ENCODE peak calls at places on chromosomes 6 and 20, in five cellular contexts. One of them, this sample, is unnamed.

GRCh38 chr6:100099189-100100074 is 105.4 kb upstream of the MCHR2 start:
- DNase-seq in ovary: no peak
- DNase-seq in breast epithelium: no peak
- DNase-seq in A549: no peak
- DNase-seq in uterus: no peak
- DNase-seq in this sample: no peak

GRCh38 chr6:152094992-152095592 is 287.6 kb downstream of the ESR1 start:
- DNase-seq in ovary: peak; percentile 72
- DNase-seq in breast epithelium: no peak
- DNase-seq in A549: peak; percentile 59
- DNase-seq in uterus: peak; percentile 91
- DNase-seq in this sample: no peak

GRCh38 chr6:26555505-26556262 is 17.5 kb downstream of the HMGN4 start:
- DNase-seq in ovary: no peak
- DNase-seq in breast epithelium: no peak
- DNase-seq in A549: no peak
- DNase-seq in uterus: no peak
- DNase-seq in this sample: no peak

GRCh38 chr6:168005796-168006195 is 8.3 kb downstream of the KIF25 start:
- DNase-seq in ovary: no peak
- DNase-seq in breast epithelium: no peak
- DNase-seq in A549: no peak
- DNase-seq in uterus: no peak
- DNase-seq in this sample: no peak

GRCh38 chr6:89239338-89239737 is 22.2 kb upstream of the GABRR1 start:
- DNase-seq in ovary: no peak
- DNase-seq in breast epithelium: no peak
- DNase-seq in A549: no peak
- DNase-seq in uterus: no peak
- DNase-seq in this sample: no peak

GRCh38 chr20:61608275-61609085 is 356.4 kb downstream of the CDH4 start:
- DNase-seq in ovary: no peak
- DNase-seq in breast epithelium: no peak
- DNase-seq in A549: no peak
- DNase-seq in uterus: no peak
- DNase-seq in this sample: peak; percentile 43

GRCh38 chr20:2237059-2237458 is 58.7 kb upstream of the TGM3 start:
- DNase-seq in ovary: peak; percentile 22
- DNase-seq in breast epithelium: peak; percentile 62
- DNase-seq in A549: no peak
- DNase-seq in uterus: no peak
- DNase-seq in this sample: peak; percentile 79

GRCh38 chr6:43934183-43934802 is 164.3 kb downstream of the VEGFA start:
- DNase-seq in ovary: no peak
- DNase-seq in breast epithelium: peak; percentile 40
- DNase-seq in A549: no peak
- DNase-seq in uterus: no peak
- DNase-seq in this sample: no peak

GRCh38 chr20:57601737-57602136 is 18.5 kb downstream of the ZBP1 start:
- DNase-seq in ovary: no peak
- DNase-seq in breast epithelium: no peak
- DNase-seq in A549: no peak
- DNase-seq in uterus: no peak
- DNase-seq in this sample: peak; percentile 9

GRCh38 chr6:74369556-74369993 is 673.6 kb downstream of the CD109 start:
- DNase-seq in ovary: no peak
- DNase-seq in breast epithelium: no peak
- DNase-seq in A549: no peak
- DNase-seq in uterus: no peak
- DNase-seq in this sample: no peak

GRCh38 chr20:37971561-37972127 is 61.6 kb downstream of the TTI1 start:
- DNase-seq in ovary: no peak
- DNase-seq in breast epithelium: no peak
- DNase-seq in A549: no peak
- DNase-seq in uterus: no peak
- DNase-seq in this sample: no peak

GRCh38 chr6:144695858-144696533 is 410.9 kb downstream of the UTRN start:
- DNase-seq in ovary: no peak
- DNase-seq in breast epithelium: no peak
- DNase-seq in A549: no peak
- DNase-seq in uterus: no peak
- DNase-seq in this sample: no peak

GRCh38 chr20:19025430-19026120 is 186.9 kb upstream of the SLC24A3 start:
- DNase-seq in ovary: no peak
- DNase-seq in breast epithelium: no peak
- DNase-seq in A549: no peak
- DNase-seq in uterus: no peak
- DNase-seq in this sample: no peak

GRCh38 chr20:25372584-25373336 is 17.9 kb downstream of the ABHD12 start:
- DNase-seq in ovary: no peak
- DNase-seq in breast epithelium: no peak
- DNase-seq in A549: no peak
- DNase-seq in uterus: no peak
- DNase-seq in this sample: no peak

GRCh38 chr6:3456794-3457709 is at the start of gene SLC22A23:
- DNase-seq in ovary: peak; percentile 83
- DNase-seq in breast epithelium: peak; percentile 83
- DNase-seq in A549: peak; percentile 79
- DNase-seq in uterus: peak; percentile 49
- DNase-seq in this sample: peak; percentile 92

GRCh38 chr6:142568857-142569597 is 267.2 kb downstream of the ADGRG6 start:
- DNase-seq in ovary: no peak
- DNase-seq in breast epithelium: no peak
- DNase-seq in A549: no peak
- DNase-seq in uterus: no peak
- DNase-seq in this sample: no peak

GRCh38 chr6:77462359-77463307 is 658 bp downstream of the HTR1B start:
- DNase-seq in ovary: no peak
- DNase-seq in breast epithelium: no peak
- DNase-seq in A549: no peak
- DNase-seq in uterus: no peak
- DNase-seq in this sample: no peak

DNA sequence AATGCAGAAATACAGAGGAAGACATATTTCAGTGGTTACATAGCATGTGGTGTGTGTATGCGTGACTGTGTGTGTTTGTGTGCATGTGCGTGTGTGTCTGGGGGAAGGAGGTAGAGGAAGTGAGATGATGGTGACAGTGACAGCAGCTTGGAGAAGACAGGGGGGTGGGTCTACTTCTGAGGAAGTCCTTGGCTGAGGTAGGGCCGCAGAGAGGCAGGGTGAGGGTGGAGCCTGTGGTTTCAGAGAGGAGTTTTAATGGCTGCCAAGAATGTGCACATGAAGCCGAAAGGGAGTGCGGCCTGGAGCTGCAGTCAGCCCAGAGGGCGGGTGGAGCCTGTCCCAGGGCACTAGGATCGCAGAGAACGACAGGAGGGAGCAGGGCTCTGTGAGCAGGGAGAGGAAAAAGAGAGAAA is 22.7 kb upstream of the RNF24 start:
- DNase-seq in ovary: no peak
- DNase-seq in breast epithelium: peak; percentile 56
- DNase-seq in A549: no peak
- DNase-seq in uterus: no peak
- DNase-seq in this sample: peak; percentile 54
- TF ChIP-seq POLR2A in ovary: no peak
- TF ChIP-seq POLR2A in breast epithelium: no peak
- TF ChIP-seq POLR2A in A549: no peak
- TF ChIP-seq POLR2A in uterus: no peak
- TF ChIP-seq POLR2A in this sample: no peak

GRCh38 chr20:23165307-23165750 is 79.2 kb upstream of the CD93 start:
- DNase-seq in ovary: peak; percentile 9
- DNase-seq in breast epithelium: no peak
- DNase-seq in A549: no peak
- DNase-seq in uterus: no peak
- DNase-seq in this sample: peak; percentile 31
- TF ChIP-seq CTCF in ovary: no peak
- TF ChIP-seq CTCF in breast epithelium: no peak
- TF ChIP-seq CTCF in A549: no peak
- TF ChIP-seq CTCF in uterus: no peak
- TF ChIP-seq CTCF in this sample: no peak

DNA sequence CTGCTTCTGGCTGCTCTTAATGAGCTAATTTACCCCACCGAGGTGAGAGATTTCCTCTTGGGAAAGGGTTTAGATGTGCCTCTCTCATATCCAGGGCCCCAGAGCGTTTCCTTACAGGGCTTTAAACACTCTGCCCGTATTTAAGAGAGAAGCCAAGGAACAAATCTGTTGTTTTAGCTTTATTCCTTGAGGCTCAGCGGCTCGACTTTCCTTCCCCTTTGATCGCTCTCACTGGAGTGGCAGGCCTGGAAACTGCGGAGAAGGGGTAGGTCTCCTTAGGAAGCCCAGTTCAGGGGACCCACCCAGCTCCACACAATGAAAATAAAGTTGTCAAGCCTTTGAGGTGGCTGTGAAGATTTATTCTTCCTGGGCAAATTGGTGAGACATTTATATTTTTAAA is 132.0 kb upstream of the JAG1 start:
- DNase-seq in ovary: no peak
- DNase-seq in breast epithelium: no peak
- DNase-seq in A549: no peak
- DNase-seq in uterus: peak; percentile 37
- DNase-seq in this sample: no peak
- H3K4me1 ChIP-seq in ovary: no peaks in the 10 kb centered on the region
- H3K4me1 ChIP-seq in breast epithelium: no peaks in the 10 kb centered on the region
- H3K4me1 ChIP-seq in A549: peaks cover under 1% of the 10 kb centered on the region
- H3K4me1 ChIP-seq in uterus: no peaks in the 10 kb centered on the region
- H3K4me1 ChIP-seq in this sample: no peaks in the 10 kb centered on the region

DNA sequence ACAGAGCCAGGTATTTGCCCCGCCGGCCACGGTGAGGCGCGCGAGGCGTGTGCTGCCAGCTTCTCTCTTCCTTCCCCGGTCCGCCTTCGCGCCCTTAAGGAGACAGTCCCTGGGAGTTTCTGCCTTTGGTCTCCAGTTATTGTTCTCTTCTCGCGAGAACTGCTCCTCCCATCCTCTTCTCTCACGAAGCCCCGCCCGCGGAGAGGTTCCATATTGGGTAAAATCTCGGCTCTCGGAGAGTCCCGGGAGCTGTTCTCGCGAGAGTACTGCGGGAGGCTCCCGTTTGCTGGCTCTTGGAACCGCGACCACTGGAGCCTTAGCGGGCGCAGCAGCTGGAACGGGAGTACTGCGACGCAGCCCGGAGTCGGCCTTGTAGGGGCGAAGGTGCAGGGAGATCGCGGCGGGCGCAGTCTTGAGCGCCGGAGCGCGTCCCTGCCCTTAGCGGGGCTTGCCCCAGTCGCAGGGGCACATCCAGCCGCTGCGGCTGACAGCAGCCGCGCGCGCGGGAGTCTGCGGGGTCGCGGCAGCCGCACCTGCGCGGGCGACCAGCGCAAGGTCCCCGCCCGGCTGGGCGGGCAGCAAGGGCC is at the start of gene MAPK14:
- DNase-seq in ovary: peak; percentile 99
- DNase-seq in breast epithelium: peak; percentile 98
- DNase-seq in A549: peak; percentile 88
- DNase-seq in uterus: peak; percentile 100
- DNase-seq in this sample: peak; percentile 99
- TF ChIP-seq POLR2A in ovary: peak; percentile 78
- TF ChIP-seq POLR2A in breast epithelium: peak; percentile 83
- TF ChIP-seq POLR2A in A549: peak; percentile 83
- TF ChIP-seq POLR2A in uterus: peak; percentile 94
- TF ChIP-seq POLR2A in this sample: peak; percentile 99

DNA sequence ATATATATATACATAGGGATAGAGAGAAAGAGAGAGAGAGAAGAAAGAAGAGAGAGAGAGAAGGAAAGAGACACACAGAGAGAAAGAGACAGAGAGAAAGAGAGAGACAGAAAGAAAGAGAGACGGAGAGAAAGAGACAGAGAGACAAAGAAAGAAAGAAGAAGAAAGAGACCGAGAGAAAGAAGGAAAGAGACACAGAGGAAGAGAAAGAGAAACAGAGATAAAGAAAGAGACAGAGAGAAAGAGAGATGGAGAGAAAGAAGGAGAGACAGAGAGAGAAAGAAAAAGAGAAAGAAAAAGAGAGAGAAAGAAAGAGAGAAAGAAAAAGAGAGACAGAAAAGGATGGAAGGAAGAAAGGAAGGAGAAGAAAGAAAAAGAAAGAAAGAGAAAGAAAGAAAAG is 46.9 kb upstream of the TASP1 start:
- DNase-seq in ovary: no peak
- DNase-seq in breast epithelium: no peak
- DNase-seq in A549: no peak
- DNase-seq in uterus: no peak
- DNase-seq in this sample: no peak
- TF ChIP-seq CTCF in ovary: no peak
- TF ChIP-seq CTCF in breast epithelium: no peak
- TF ChIP-seq CTCF in A549: no peak
- TF ChIP-seq CTCF in uterus: no peak
- TF ChIP-seq CTCF in this sample: no peak

DNA sequence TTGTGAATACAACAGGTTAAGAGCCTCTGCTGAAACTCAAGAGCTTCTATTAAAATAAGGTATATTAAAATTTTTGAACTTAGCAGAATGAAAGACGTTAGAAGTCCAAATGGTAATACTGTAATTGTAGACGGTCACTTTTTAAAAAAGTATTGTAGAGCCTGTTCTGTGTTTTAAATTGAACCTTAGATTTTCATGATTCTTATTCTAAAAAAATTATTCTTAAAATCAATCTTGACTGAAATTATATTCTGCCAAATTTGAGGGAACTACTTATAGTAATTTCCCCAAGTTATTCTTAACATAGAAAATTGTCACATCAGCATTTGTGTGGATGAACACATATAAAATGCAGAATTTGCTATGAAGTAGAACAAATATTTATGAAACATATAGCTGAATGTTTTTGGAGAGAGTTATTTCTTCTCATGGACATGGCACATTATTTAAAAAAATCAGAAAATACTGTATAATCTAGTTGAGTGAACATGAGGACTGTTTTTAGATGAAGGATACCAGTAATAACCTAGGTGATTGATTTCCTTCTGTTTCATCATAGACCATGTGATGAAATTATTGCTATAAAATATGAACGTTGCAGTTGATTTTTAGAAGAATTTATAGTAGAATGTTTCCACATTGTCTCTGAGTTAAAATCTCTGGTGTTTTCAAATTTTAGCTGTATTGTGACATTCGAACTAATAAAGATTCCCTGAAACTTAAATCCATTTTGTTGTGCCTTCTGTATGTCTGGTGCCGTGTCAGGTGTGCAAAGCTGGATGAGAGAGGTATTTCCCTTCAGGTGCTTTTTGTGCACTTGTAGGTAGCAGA is 2.8 kb downstream of the TBPL1 start:
- DNase-seq in ovary: no peak
- DNase-seq in breast epithelium: no peak
- DNase-seq in A549: no peak
- DNase-seq in uterus: no peak
- DNase-seq in this sample: no peak
- H3K4me1 ChIP-seq in ovary: peaks cover 10% of the 10 kb centered on the region
- H3K4me1 ChIP-seq in breast epithelium: no peaks in the 10 kb centered on the region
- H3K4me1 ChIP-seq in A549: peaks cover 30% of the 10 kb centered on the region
- H3K4me1 ChIP-seq in uterus: peaks cover 3% of the 10 kb centered on the region
- H3K4me1 ChIP-seq in this sample: no peaks in the 10 kb centered on the region